ENCODE peak calls at places on chromosome 16, in ten cellular contexts. U is activated CD4-positive, alpha-beta T cell treated with anti-CD3 and anti-CD28 coated beads for 36 hours; G is A549; Q is right cardiac atrium; D is neural crest cell; A is GM04503; Z is stimulated activated CD8-positive, alpha-beta memory T cell treated with anti-CD3 and anti-CD28 coated beads, Interleukin-15, amount 100 ng/mL, for 1 hour; B is anterior cingulate cortex; Y is breast epithelium; O is AG04450. C is an unnamed sample.

GRCh38 chr16:6643083-6643686 is 689.5 kb upstream of the RBFOX1 start:
- DNase-seq in O (peak), Y (no peak), D (peak), Q (no peak), U (peak), Z (peak), A (peak), B (peak), G (peak), C (peak)

GRCh38 chr16:82924075-82924854 is 297.5 kb downstream of the CDH13 start:
- DNase-seq in U (peak), D (no peak), A (no peak), Y (no peak), O (no peak), G (no peak), B (no peak), Z (no peak), Q (no peak), C (no peak)

GRCh38 chr16:82935781-82936180 is 309.0 kb downstream of the CDH13 start:
- DNase-seq in D (no peak), A (no peak), Y (no peak), U (no peak), Q (no peak), G (no peak), B (no peak), O (no peak), Z (no peak), C (no peak)

GRCh38 chr16:46748775-46749705 is 896 bp upstream of the MYLK3 start:
- DNase-seq in U (no peak), Z (no peak), Q (peak), B (no peak), O (no peak), A (no peak), Y (no peak), G (no peak), D (no peak), C (no peak)

GRCh38 chr16:1300664-1301476 is 8.6 kb upstream of the UBE2I start:
- DNase-seq in Z (peak), B (peak), U (peak), O (no peak), Q (peak), Y (peak), A (no peak), D (peak), G (peak), C (peak)

GRCh38 chr16:8972843-8973586 is 9.3 kb upstream of the USP7 start:
- DNase-seq in O (no peak), D (no peak), G (no peak), Q (no peak), B (no peak), U (no peak), A (peak), Z (no peak), Y (no peak), C (peak)

GRCh38 chr16:51510416-51510815 is 359.3 kb upstream of the SALL1 start:
- DNase-seq in A (no peak), G (no peak), Y (no peak), B (peak), D (no peak), Q (no peak), O (no peak), Z (no peak), U (no peak), C (no peak)

GRCh38 chr16:69057400-69058378 is 47.8 kb upstream of the HAS3 start:
- DNase-seq in O (no peak), Q (no peak), B (no peak), D (no peak), G (peak), Z (no peak), U (no peak), A (peak), Y (no peak), C (peak)

GRCh38 chr16:29811896-29812665 is at the start of gene PRRT2:
- DNase-seq in Y (no peak), G (no peak), A (no peak), U (peak), O (no peak), Q (peak), Z (no peak), B (peak), D (peak), C (peak)

GRCh38 chr16:3190949-3191353 is 2.9 kb downstream of the OR1F1 start:
- DNase-seq in B (no peak), Q (no peak), Z (no peak), Y (no peak), O (no peak), U (peak), A (no peak), G (peak), D (no peak), C (no peak)

GRCh38 chr16:49276646-49277385 is 4.8 kb downstream of the CBLN1 start:
- DNase-seq in A (no peak), O (no peak), G (no peak), Z (no peak), B (no peak), Q (no peak), Y (no peak), D (no peak), U (no peak), C (no peak)

GRCh38 chr16:89332248-89333245 is 115.0 kb downstream of the ZNF778 start:
- DNase-seq in D (no peak), U (no peak), B (no peak), A (no peak), Q (peak), Z (no peak), O (no peak), G (no peak), Y (no peak), C (no peak)

GRCh38 chr16:76653390-76654026 is 376.3 kb downstream of the CNTNAP4 start:
- DNase-seq in O (peak), Y (no peak), A (no peak), D (peak), B (peak), U (peak), Z (no peak), G (peak), Q (no peak), C (peak)

GRCh38 chr16:2953706-2954105 is 10.4 kb upstream of the KREMEN2 start:
- DNase-seq in Z (no peak), U (no peak), O (no peak), Y (no peak), Q (no peak), D (no peak), B (no peak), G (no peak), A (no peak), C (no peak)

GRCh38 chr16:72137380-72138063 is 34.4 kb downstream of the PMFBP1 start:
- DNase-seq in Y (no peak), Z (no peak), A (no peak), G (no peak), O (no peak), B (no peak), Q (no peak), D (no peak), U (no peak), C (no peak)

GRCh38 chr16:81127051-81127450 is 30.9 kb upstream of the GCSH start:
- DNase-seq in O (peak), D (no peak), Z (no peak), U (no peak), A (peak), B (no peak), Q (no peak), G (no peak), Y (no peak), C (peak)

GRCh38 chr16:73064227-73064995 is 16.5 kb upstream of the ZFHX3 start:
- DNase-seq in U (no peak), Z (no peak), G (no peak), B (no peak), O (no peak), D (no peak), Q (peak), A (no peak), Y (no peak), C (peak)

GRCh38 chr16:50282010-50282538 is 15.7 kb downstream of the ADCY7 start:
- DNase-seq in A (no peak), U (peak), O (no peak), Z (no peak), Y (no peak), B (peak), D (no peak), Q (peak), G (no peak), C (peak)

GRCh38 chr16:50989047-50989446 is 162.0 kb downstream of the SALL1 start:
- DNase-seq in D (no peak), B (no peak), G (no peak), U (no peak), A (no peak), O (no peak), Q (no peak), Y (no peak), Z (no peak), C (no peak)

C was measured in AG10803.